ENCODE peak calls at places on chromosomes 16 and 17, in six cellular contexts. A is IMR-90, O is H1, P is neuronal stem cell, Q is mesenchymal stem cell, J is trophoblast cell. H is an unnamed sample.

GRCh38 chr17:21292867-21293845 is 8.6 kb downstream of the MAP2K3 start:
- DNase-seq in Q (no peak), O (no peak), J (no peak), P (no peak), A (no peak), H (no peak)

GRCh38 chr17:40110026-40110425 is 9.6 kb upstream of the NR1D1 start:
- DNase-seq in P (peak), A (no peak), O (no peak), Q (no peak), J (no peak), H (no peak)

GRCh38 chr16:57893559-57894389 is 77.2 kb downstream of the CNGB1 start:
- DNase-seq in J (peak), P (no peak), Q (peak), O (no peak), A (peak), H (no peak)

GRCh38 chr16:569445-570254 is at the start of gene PIGQ:
- DNase-seq in P (peak), A (peak), O (no peak), Q (peak), J (peak), H (peak)

GRCh38 chr17:66848496-66848895 is 13.6 kb downstream of the CACNG5 start:
- DNase-seq in J (no peak), A (no peak), O (no peak), Q (no peak), P (no peak), H (no peak)

GRCh38 chr17:62064029-62064790 is 868 bp downstream of the MED13 start:
- DNase-seq in Q (peak), A (peak), J (peak), P (no peak), O (no peak), H (no peak)

GRCh38 chr17:4362141-4362540 is 4.3 kb downstream of the UBE2G1 start:
- DNase-seq in J (peak), A (no peak), P (no peak), Q (no peak), O (no peak), H (no peak)

GRCh38 chr17:40540448-40540847 is 24.8 kb downstream of the CCR7 start:
- DNase-seq in Q (no peak), J (peak), O (no peak), A (no peak), P (no peak), H (peak)

GRCh38 chr16:745739-746138 is 4.9 kb upstream of the CIAO3 start:
- DNase-seq in J (peak), O (no peak), Q (no peak), A (no peak), P (no peak), H (peak)

GRCh38 chr17:80720624-80721577 is 176.3 kb downstream of the RPTOR start:
- DNase-seq in A (peak), O (no peak), Q (peak), J (peak), P (no peak), H (peak)

GRCh38 chr17:5758651-5759050 is 174.3 kb upstream of the NLRP1 start:
- DNase-seq in A (peak), O (peak), J (no peak), P (no peak), Q (peak), H (peak)

GRCh38 chr17:74814453-74814852 is 38.3 kb upstream of the NAT9 start:
- DNase-seq in Q (no peak), J (no peak), O (no peak), P (no peak), A (no peak), H (no peak)

GRCh38 chr17:31289790-31290189 is 7.2 kb downstream of the OMG start:
- DNase-seq in A (no peak), O (no peak), Q (no peak), J (no peak), P (no peak), H (no peak)

DNA sequence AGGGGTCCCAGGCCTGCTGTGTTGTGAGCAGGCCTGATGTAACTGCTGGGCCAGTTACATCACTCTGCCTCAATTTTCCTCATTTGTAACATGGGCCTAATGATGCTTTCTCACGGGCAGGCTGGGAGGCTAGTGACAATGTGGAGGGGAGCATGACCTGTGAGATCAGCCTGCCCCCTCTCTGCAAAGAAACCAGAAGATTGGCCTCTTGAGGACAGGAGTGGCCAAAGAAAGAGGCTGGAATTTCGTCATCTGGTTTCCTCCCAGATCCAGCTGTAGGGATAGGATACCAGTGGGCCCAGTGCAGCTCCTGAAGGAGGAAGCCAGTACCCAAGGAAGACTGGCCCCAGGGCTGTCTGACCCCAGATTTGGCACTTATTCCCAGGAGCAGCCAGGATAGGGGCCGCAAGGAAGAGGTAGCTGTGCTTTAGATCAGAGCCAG is 615 bp upstream of the SREBF1 start:
- DNase-seq in Q (peak), P (no peak), O (no peak), A (peak), J (peak), H (peak)
- H3K4ac ChIP-seq in Q (peak), P (peak), O (peak), A (peak), J (peak), H (peak)

DNA sequence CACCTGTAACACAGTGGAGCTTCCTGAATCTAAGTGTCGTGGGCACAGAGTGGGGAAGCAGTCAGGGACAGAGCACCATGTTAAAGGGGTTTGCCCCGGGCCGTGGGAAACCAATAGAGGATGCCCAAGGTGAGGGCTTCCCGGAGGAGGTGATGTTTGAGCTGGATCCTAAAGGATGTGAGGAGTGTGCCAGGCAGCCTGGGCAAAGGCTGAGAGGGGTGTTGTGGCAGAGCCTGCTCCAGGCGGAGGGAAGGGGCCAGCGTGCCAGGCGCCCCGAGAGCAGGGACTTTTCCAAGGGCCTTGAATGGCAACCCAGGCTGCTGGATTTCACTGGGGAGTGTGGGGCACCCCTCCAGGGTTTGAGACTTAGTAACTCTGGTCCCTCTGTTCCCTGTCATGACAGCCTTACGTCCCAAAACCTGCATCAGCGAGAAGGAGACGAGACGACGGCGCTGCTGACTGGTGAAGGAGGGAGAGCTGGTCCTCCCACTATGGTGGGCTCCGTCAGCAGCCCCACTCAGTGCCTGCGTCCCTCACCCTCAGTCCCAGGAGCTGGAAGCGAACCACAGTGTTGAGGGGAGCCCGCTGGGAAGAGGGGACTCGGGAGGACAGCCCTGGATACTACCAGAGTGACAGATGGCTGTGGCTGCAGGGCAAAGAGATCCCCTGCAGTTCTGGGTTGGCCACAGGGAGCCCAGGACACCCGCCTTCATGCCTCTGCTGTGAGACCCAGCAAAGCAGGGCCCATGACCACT is 228.4 kb downstream of the KATNIP start:
- DNase-seq in Q (no peak), P (no peak), O (no peak), J (no peak), A (no peak), H (no peak)
- H2BK5ac ChIP-seq in Q (no peak), P (no peak), O (no peak), J (no peak), A (no peak), H (no peak)

GRCh38 chr16:31214705-31215286 is 877 bp downstream of the TRIM72 start:
- DNase-seq in O (no peak), J (no peak), Q (no peak), P (no peak), A (no peak), H (no peak)
- H3K4me3 ChIP-seq in O (peak), J (no peak), Q (peak), P (peak), A (peak), H (peak)

DNA sequence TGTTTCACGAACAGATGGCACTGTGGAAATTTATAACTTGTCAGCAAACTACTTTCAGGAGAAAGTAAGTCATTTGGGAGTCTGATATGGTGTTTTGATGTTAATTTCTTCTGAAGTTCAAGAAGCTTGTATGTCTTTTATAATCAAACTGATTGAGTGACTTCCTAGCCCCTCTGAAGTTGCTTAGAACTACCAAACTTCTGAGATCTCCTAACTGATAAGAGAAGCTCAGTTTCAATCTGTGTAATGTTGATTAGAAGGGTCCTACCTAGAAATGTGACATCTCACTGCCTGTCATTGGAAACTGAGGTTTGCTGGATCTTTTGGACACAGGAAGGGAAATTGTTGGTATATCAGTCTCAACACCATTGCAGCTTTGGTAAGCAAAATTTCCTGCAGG is 1.1 kb downstream of the UTP4 start:
- DNase-seq in A (no peak), P (no peak), Q (no peak), O (no peak), J (no peak), H (no peak)
- H3K4ac ChIP-seq in A (no peak), P (no peak), Q (no peak), O (no peak), J (peak), H (no peak)

DNA sequence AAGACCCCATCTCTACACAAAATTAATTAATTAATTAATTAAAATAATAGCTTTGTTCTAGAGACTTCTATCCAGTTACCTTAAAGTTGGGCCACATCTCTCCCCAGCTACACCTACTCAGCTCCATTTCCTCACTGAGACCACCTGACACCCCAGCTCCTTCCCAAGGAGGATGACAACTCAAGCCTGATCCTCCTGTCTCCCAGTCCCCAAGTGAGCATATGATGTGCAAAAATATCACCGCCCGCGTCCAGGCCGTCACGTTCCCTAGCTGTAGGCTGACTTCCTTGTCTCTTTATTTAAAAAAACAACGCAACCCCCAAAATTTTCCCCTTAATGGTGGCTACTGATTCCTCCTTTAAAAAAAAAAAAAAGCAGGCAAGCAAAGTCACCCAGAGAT is 120.2 kb upstream of the RCVRN start:
- DNase-seq in A (no peak), O (no peak), Q (no peak), J (no peak), P (no peak), H (no peak)
- H2BK5ac ChIP-seq in A (no peak), O (no peak), Q (no peak), J (no peak), P (no peak), H (no peak)

GRCh38 chr16:86854058-86854621 is 275.8 kb downstream of the FOXL1 start:
- DNase-seq in O (no peak), P (no peak), J (no peak), Q (no peak), A (peak), H (no peak)

GRCh38 chr16:86857807-86858206 is 279.5 kb downstream of the FOXL1 start:
- DNase-seq in A (no peak), Q (no peak), O (no peak), P (no peak), J (no peak), H (no peak)

GRCh38 chr16:86854895-86855294 is 276.5 kb downstream of the FOXL1 start:
- DNase-seq in P (no peak), A (peak), Q (peak), O (no peak), J (no peak), H (no peak)

GRCh38 chr16:86858501-86858900 is 280.2 kb downstream of the FOXL1 start:
- DNase-seq in A (no peak), P (no peak), Q (no peak), J (no peak), O (no peak), H (no peak)

DNA sequence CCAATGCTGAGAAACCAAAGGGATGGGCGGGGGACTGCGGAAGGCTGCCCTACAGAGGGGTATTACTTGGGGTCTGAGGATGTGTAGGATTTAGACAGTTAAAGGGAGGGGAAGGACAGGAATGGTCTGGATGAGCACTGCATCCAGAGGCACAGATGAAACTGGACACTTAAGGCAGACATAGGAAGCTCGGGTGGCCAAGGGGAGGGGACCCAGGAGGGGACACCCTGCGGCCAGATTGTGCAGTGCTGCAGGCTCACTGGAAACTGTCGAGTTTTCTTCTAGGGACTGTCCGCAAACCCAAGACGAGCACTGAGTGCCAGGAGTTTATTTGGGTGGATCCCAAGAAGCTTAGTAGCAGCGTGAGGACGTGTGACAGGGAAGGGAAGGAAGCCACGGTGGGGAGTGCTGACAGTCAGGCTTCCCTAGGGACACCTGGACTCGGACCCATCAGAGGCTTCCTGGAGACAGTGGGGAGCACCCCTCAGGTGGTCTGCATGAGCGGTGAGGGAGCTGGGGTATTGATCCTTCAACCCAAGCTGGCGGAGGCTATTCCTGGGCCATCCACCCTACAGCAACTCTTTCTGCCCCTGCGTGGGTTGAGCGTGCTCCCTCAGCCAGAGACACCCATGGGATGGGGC is 278.7 kb downstream of the FOXL1 start:
- DNase-seq in O (no peak), Q (no peak), A (no peak), P (no peak), J (no peak), H (no peak)
- H3K4me3 ChIP-seq in O (no peak), Q (no peak), A (no peak), P (no peak), J (no peak), H (no peak)

GRCh38 chr17:83083368-83084201 is 4.2 kb downstream of the METRNL start:
- DNase-seq in A (peak), J (peak), P (no peak), O (peak), Q (peak), H (peak)
- H3K4ac ChIP-seq in A (peak), J (peak), P (no peak), O (peak), Q (no peak), H (no peak)

GRCh38 chr17:8953152-8953885 is 12.2 kb downstream of the PIK3R5 start:
- DNase-seq in J (no peak), O (no peak), Q (no peak), P (no peak), A (no peak), H (no peak)
- H2BK5ac ChIP-seq in J (no peak), O (no peak), Q (no peak), P (no peak), A (no peak), H (no peak)

GRCh38 chr16:31700530-31701388 is 172.8 kb upstream of the ZNF267 start:
- DNase-seq in J (peak), Q (peak), P (peak), A (peak), O (no peak), H (peak)

GRCh38 chr16:31698901-31699300 is 171.2 kb downstream of the AHSP start:
- DNase-seq in J (no peak), O (no peak), A (no peak), Q (no peak), P (no peak), H (no peak)

GRCh38 chr16:31699601-31700000 is 171.9 kb downstream of the AHSP start:
- DNase-seq in A (no peak), P (no peak), J (no peak), O (no peak), Q (no peak), H (no peak)

GRCh38 chr16:31701734-31702133 is 171.9 kb upstream of the ZNF267 start:
- DNase-seq in Q (no peak), P (no peak), O (no peak), A (no peak), J (no peak), H (no peak)

DNA sequence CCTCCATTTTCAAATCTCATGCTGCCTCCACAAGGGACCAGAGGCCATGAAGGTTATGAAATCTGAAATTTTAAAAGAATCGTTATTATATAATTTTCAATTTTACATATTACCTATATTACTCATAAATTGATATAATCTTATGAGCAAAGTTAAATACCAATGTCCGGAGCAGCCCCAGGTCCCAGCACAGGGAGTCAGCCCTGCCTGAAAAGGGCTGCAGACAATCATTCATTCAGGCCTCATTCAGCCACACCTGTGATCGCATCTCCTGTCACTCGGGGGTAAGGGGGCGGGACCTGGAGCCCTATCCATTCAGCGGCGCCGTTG is 172.5 kb downstream of the AHSP start:
- DNase-seq in O (peak), A (no peak), Q (no peak), J (no peak), P (no peak), H (no peak)
- H3K4me3 ChIP-seq in O (peak), A (peak), Q (peak), J (peak), P (peak), H (no peak)